ENCODE peak calls at places on chromosomes 6 and 20, in four cellular contexts. S is head of caudate nucleus, T is IMR-90, Q is GM20000. K is an unnamed sample.

GRCh38 chr6:158042245-158042798 is 60.7 kb downstream of the SYNJ2 start:
- DNase-seq in S (no peak), T (peak), Q (no peak), K (no peak)

GRCh38 chr6:7542065-7542877 is 800 bp downstream of the DSP start:
- DNase-seq in S (no peak), Q (peak), T (no peak), K (no peak)

GRCh38 chr20:63465380-63466249 is 6.8 kb downstream of the KCNQ2 start:
- DNase-seq in Q (no peak), S (no peak), T (no peak), K (no peak)

GRCh38 chr20:58086763-58087566 is 141.5 kb downstream of the ANKRD60 start:
- DNase-seq in S (peak), T (peak), Q (peak), K (no peak)

GRCh38 chr6:144158133-144158532 is 7.8 kb downstream of the STX11 start:
- DNase-seq in S (no peak), T (peak), Q (no peak), K (no peak)

GRCh38 chr20:19291818-19292132 is 79.3 kb downstream of the SLC24A3 start:
- DNase-seq in S (no peak), T (no peak), Q (no peak), K (no peak)

GRCh38 chr20:37007898-37008649 is 56.6 kb upstream of the SAMHD1 start:
- DNase-seq in S (no peak), Q (peak), T (peak), K (peak)

GRCh38 chr6:92967352-92967751 is 452.0 kb downstream of the EPHA7 start:
- DNase-seq in Q (no peak), S (no peak), T (no peak), K (no peak)

GRCh38 chr20:23946206-23946605 is 42.4 kb downstream of the GGTLC1 start:
- DNase-seq in Q (no peak), S (no peak), T (no peak), K (no peak)

GRCh38 chr6:79570802-79571367 is 33.7 kb upstream of the LCA5 start:
- DNase-seq in S (peak), T (peak), Q (peak), K (no peak)

GRCh38 chr6:24743265-24743943 is 24.4 kb upstream of the C6orf62 start:
- DNase-seq in S (peak), T (peak), Q (peak), K (no peak)

GRCh38 chr6:27280064-27280539 is 32.0 kb downstream of the POM121L2 start:
- DNase-seq in Q (peak), T (peak), S (no peak), K (no peak)

GRCh38 chr6:144804246-144804790 is 519.2 kb downstream of the UTRN start:
- DNase-seq in S (no peak), Q (no peak), T (peak), K (no peak)

GRCh38 chr20:22744341-22745193 is 160.2 kb upstream of the FOXA2 start:
- DNase-seq in S (no peak), T (no peak), Q (no peak), K (no peak)

GRCh38 chr6:45613678-45614077 is 235.9 kb upstream of the SUPT3H start:
- DNase-seq in S (peak), T (peak), Q (no peak), K (no peak)

GRCh38 chr20:42082611-42083010 is 464.4 kb upstream of the CHD6 start:
- DNase-seq in T (peak), Q (no peak), S (no peak), K (no peak)

GRCh38 chr20:57392512-57393271 is 1.5 kb downstream of the RBM38 start:
- DNase-seq in Q (peak), T (no peak), S (peak), K (peak)

GRCh38 chr20:58228103-58228483 is 360 bp downstream of the ANKRD60 start:
- DNase-seq in T (peak), S (no peak), Q (peak), K (no peak)

GRCh38 chr6:166307082-166307980 is 861 bp downstream of the PRR18 start:
- DNase-seq in Q (peak), S (peak), T (no peak), K (no peak)

GRCh38 chr6:1689141-1689540 is 79.4 kb downstream of the FOXC1 start:
- DNase-seq in Q (no peak), T (no peak), S (no peak), K (no peak)

GRCh38 chr6:166259296-166259977 is 48.8 kb downstream of the PRR18 start:
- DNase-seq in T (no peak), Q (no peak), S (peak), K (no peak)

GRCh38 chr20:11529046-11529445 is 388.6 kb upstream of the BTBD3 start:
- DNase-seq in S (no peak), T (no peak), Q (no peak), K (no peak)

GRCh38 chr6:141470810-141471209 is 661.9 kb upstream of the GJE1 start:
- DNase-seq in T (no peak), S (no peak), Q (no peak), K (no peak)

GRCh38 chr20:46784450-46785127 is 75.1 kb downstream of the SLC2A10 start:
- DNase-seq in S (no peak), T (peak), Q (no peak), K (no peak)

GRCh38 chr6:27136978-27137814 is 110.3 kb upstream of the PRSS16 start:
- DNase-seq in Q (no peak), S (no peak), T (no peak), K (no peak)

GRCh38 chr6:144064402-144064830 is 31.0 kb downstream of the SF3B5 start:
- DNase-seq in S (no peak), T (no peak), Q (peak), K (peak)

GRCh38 chr20:32356935-32357868 is 929 bp upstream of the ASXL1 start:
- DNase-seq in Q (no peak), S (no peak), T (peak), K (no peak)

GRCh38 chr6:1574083-1574761 is 35.5 kb upstream of the FOXC1 start:
- DNase-seq in Q (no peak), S (peak), T (no peak), K (no peak)

GRCh38 chr20:41428285-41428684 is 61.7 kb upstream of the EMILIN3 start:
- DNase-seq in S (no peak), T (peak), Q (no peak), K (peak)

GRCh38 chr6:34552620-34553019 is 3.5 kb downstream of the SPDEF start:
- DNase-seq in Q (no peak), T (no peak), S (no peak), K (no peak)

GRCh38 chr20:3248167-3248992 is 9.4 kb upstream of the SLC4A11 start:
- DNase-seq in S (no peak), T (no peak), Q (peak), K (no peak)

GRCh38 chr6:20306491-20306890 is 94.2 kb upstream of the MBOAT1 start:
- DNase-seq in S (no peak), Q (no peak), T (no peak), K (no peak)

GRCh38 chr6:4561773-4562172 is 214.4 kb upstream of the CDYL start:
- DNase-seq in S (no peak), Q (no peak), T (no peak), K (no peak)

GRCh38 chr6:2140438-2141128 is 104.8 kb downstream of the GMDS start:
- DNase-seq in S (no peak), T (no peak), Q (no peak), K (no peak)

GRCh38 chr20:58503668-58504067 is 11.5 kb downstream of the APCDD1L start:
- DNase-seq in S (no peak), Q (no peak), T (no peak), K (no peak)